ENCODE peak calls at places on chromosomes 12 and 14, in nine cellular contexts. N, F, D, I, C, S, L, Y and E are unnamed samples.

GRCh38 chr14:100256339-100256895 is 17.5 kb downstream of the YY1 start:
- ATAC-seq in N (no peak), F (peak; percentile 86), D (no peak), I (no peak), C (no peak), S (no peak), L (no peak), Y (no peak), E (no peak)

GRCh38 chr12:52323001-52323400 is 1.8 kb upstream of the KRT83 start:
- ATAC-seq in N (no peak), F (no peak), D (no peak), I (no peak), C (no peak), S (no peak), L (no peak), Y (no peak), E (no peak)

GRCh38 chr12:124720687-124721500 is 142.8 kb downstream of the SCARB1 start:
- ATAC-seq in N (peak; percentile 57), F (no peak), D (peak; percentile 6), I (peak; percentile 68), C (no peak), S (peak; percentile 66), L (peak; percentile 76), Y (no peak), E (peak; percentile 78)

GRCh38 chr12:89544730-89545184 is 18.9 kb upstream of the POC1B start:
- ATAC-seq in N (no peak), F (no peak), D (no peak), I (peak; percentile 88), C (peak; percentile 74), S (peak; percentile 91), L (peak; percentile 50), Y (no peak), E (peak; percentile 21)

GRCh38 chr14:91892918-91893527 is 25.7 kb upstream of the TC2N start:
- ATAC-seq in N (no peak), F (peak; percentile 87), D (peak; percentile 92), I (no peak), C (peak; percentile 80), S (no peak), L (no peak), Y (peak; percentile 91), E (no peak)

GRCh38 chr14:94631536-94632304 is 19.5 kb downstream of the SERPINA3 start:
- ATAC-seq in N (no peak), F (no peak), D (no peak), I (no peak), C (no peak), S (no peak), L (no peak), Y (no peak), E (no peak)

GRCh38 chr12:96343347-96343954 is 56.8 kb downstream of the CDK17 start:
- ATAC-seq in N (no peak), F (peak; percentile 92), D (no peak), I (no peak), C (no peak), S (no peak), L (no peak), Y (no peak), E (no peak)

GRCh38 chr14:71355324-71356201 is 448.3 kb downstream of the PCNX1 start:
- ATAC-seq in N (peak; percentile 73), F (peak; percentile 45), D (no peak), I (no peak), C (no peak), S (peak; percentile 92), L (peak; percentile 52), Y (peak; percentile 95), E (peak; percentile 85)

GRCh38 chr12:73390256-73390655 is 1118.1 kb downstream of the TRHDE start:
- ATAC-seq in N (no peak), F (no peak), D (no peak), I (no peak), C (no peak), S (no peak), L (no peak), Y (no peak), E (no peak)

GRCh38 chr12:56126732-56127239 is 1.3 kb upstream of the ESYT1 start:
- ATAC-seq in N (no peak), F (no peak), D (no peak), I (no peak), C (no peak), S (no peak), L (no peak), Y (peak; percentile 8), E (no peak)

GRCh38 chr12:52151859-52152783 is 39.7 kb downstream of the KRT80 start:
- ATAC-seq in N (peak; percentile 76), F (peak; percentile 75), D (peak; percentile 39), I (peak; percentile 51), C (peak; percentile 36), S (peak; percentile 65), L (peak; percentile 62), Y (peak; percentile 90), E (peak; percentile 56)

GRCh38 chr12:91211869-91212268 is 29.3 kb upstream of the DCN start:
- ATAC-seq in N (no peak), F (no peak), D (no peak), I (no peak), C (no peak), S (no peak), L (no peak), Y (no peak), E (no peak)

GRCh38 chr14:34063470-34064164 is 112.7 kb upstream of the EGLN3 start:
- ATAC-seq in N (peak; percentile 25), F (no peak), D (no peak), I (peak; percentile 78), C (peak; percentile 57), S (peak; percentile 31), L (no peak), Y (no peak), E (peak; percentile 55)
- H3K4me1 ChIP-seq in N (peaks cover 13% of the 10 kb centered on the region), F (peaks cover 11% of the 10 kb centered on the region), D (peaks cover 8% of the 10 kb centered on the region), I (peaks cover 40% of the 10 kb centered on the region), C (peaks cover 45% of the 10 kb centered on the region), S (peaks cover 3% of the 10 kb centered on the region), L (peaks cover 8% of the 10 kb centered on the region), Y (peaks cover 13% of the 10 kb centered on the region), E (peaks cover 41% of the 10 kb centered on the region)

DNA sequence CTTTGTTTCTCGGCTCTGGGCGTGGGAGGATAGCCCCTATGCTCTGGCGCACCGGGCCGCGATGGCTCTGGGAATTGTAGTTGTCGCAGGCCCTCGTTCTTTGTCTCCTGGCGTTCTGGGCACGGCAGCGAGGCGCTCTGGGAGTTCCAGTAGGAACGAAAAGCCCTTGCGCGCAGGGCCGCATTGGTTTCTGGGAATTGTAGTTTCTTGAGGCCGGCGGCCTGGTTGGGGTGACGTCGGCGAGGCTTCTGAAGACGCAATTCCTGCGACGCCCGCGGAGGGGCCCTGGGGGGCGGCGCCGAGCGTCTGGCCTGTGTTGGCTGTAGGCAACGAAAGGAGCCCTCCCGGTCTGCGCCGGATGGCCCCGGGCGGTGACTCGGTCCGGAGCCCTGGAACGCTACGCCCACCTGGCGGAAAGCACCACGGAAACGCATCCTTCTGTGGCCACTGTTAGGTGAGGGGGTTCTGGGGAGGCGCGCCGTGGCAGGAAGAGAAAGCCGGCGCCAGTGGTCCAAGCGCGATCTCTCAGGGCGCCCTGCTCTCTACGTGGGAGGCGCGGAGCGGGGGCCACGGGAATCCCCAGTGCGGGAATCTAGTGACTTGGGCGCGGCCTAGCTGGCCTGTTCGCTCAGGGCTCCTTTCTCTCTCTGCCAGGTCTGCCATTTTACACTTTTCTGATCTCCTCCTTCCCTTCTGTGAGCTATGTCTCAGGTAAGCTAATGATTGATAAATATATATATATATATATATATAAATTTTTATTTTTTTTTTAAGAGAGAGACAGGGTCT is at the start of gene ZNF140:
- ATAC-seq in N (peak; percentile 95), F (peak; percentile 86), D (no peak), I (peak; percentile 82), C (peak; percentile 84), S (peak; percentile 86), L (peak; percentile 80), Y (peak; percentile 90), E (peak; percentile 84)
- TF ChIP-seq POLR2A in N (peak; percentile 79), F (peak; percentile 88), D (no peak), I (peak; percentile 53), C (peak; percentile 80), S (no peak), L (peak; percentile 79), Y (peak; percentile 81), E (peak; percentile 50)

DNA sequence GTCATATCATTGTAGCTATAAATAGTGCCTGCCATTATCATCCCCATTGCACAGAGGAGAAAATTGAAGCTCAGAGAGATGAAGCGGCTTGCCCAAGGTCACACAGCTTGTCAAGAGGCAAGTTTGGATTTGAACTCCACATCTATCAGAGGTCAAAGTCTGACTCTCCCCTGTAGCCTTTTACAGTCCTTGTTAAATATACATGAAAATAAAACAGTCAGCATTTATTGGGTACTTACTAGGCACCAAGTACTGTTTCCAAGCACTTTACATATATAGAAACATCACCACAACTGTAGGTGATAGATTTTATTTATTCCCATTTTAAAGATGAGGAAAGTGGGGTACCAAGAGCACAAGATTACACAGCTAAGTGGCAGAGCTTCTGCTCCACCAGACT is 67.2 kb downstream of the WSCD2 start:
- ATAC-seq in N (no peak), F (no peak), D (no peak), I (no peak), C (no peak), S (no peak), L (no peak), Y (no peak), E (no peak)
- H3K9me3 ChIP-seq in N (no peaks in the 10 kb centered on the region), F (no peaks in the 10 kb centered on the region), D (no peaks in the 10 kb centered on the region), I (no peaks in the 10 kb centered on the region), C (no peaks in the 10 kb centered on the region), S (no peaks in the 10 kb centered on the region), L (no peaks in the 10 kb centered on the region), Y (no peaks in the 10 kb centered on the region), E (no peaks in the 10 kb centered on the region)

GRCh38 chr12:65867428-65867827 is 43.1 kb downstream of the HMGA2 start:
- ATAC-seq in N (peak; percentile 82), F (no peak), D (no peak), I (peak; percentile 58), C (no peak), S (peak; percentile 50), L (no peak), Y (no peak), E (peak; percentile 71)
- H3K4me1 ChIP-seq in N (no peaks in the 10 kb centered on the region), F (no peaks in the 10 kb centered on the region), D (peaks cover 22% of the 10 kb centered on the region), I (no peaks in the 10 kb centered on the region), C (peaks cover 8% of the 10 kb centered on the region), S (no peaks in the 10 kb centered on the region), L (no peaks in the 10 kb centered on the region), Y (no peaks in the 10 kb centered on the region), E (no peaks in the 10 kb centered on the region)

GRCh38 chr12:113056631-113057488 is at the start of gene DTX1:
- ATAC-seq in N (peak; percentile 75), F (peak; percentile 57), D (no peak), I (no peak), C (no peak), S (peak; percentile 48), L (peak; percentile 69), Y (no peak), E (peak; percentile 47)
- TF ChIP-seq POLR2A in N (no peak), F (no peak), D (no peak), I (no peak), C (no peak), S (no peak), L (no peak), Y (no peak), E (no peak)

GRCh38 chr14:36510078-36510799 is 9.8 kb downstream of the NKX2-1 start:
- ATAC-seq in N (no peak), F (no peak), D (no peak), I (no peak), C (no peak), S (no peak), L (no peak), Y (no peak), E (no peak)
- H3K9me3 ChIP-seq in N (no peaks in the 10 kb centered on the region), F (no peaks in the 10 kb centered on the region), D (no peaks in the 10 kb centered on the region), I (no peaks in the 10 kb centered on the region), C (no peaks in the 10 kb centered on the region), S (no peaks in the 10 kb centered on the region), L (no peaks in the 10 kb centered on the region), Y (no peaks in the 10 kb centered on the region), E (peaks cover 7% of the 10 kb centered on the region)

DNA sequence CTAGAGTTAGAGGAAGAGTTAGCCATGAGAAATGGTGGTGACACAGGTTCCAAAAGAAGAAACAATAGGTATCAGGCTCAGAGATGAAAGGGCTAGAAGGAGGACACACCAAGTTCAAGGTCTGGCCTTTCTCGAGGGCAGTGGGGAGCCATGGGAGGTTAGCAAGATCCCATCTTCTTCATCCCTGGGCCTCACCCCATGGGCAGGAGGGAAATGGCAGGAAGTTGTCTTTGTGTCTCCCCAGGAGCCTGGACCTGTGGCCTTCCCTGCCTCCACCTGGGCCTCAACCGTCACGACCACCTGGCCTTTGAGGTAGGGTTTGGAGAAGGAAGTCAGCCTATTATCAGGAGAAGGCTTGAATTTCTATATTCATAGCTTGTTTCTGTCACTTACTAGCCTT is 5.8 kb upstream of the AQP2 start:
- ATAC-seq in N (no peak), F (no peak), D (no peak), I (no peak), C (no peak), S (no peak), L (no peak), Y (no peak), E (no peak)
- H3K4me1 ChIP-seq in N (peaks cover 15% of the 10 kb centered on the region), F (no peaks in the 10 kb centered on the region), D (peaks cover 3% of the 10 kb centered on the region), I (no peaks in the 10 kb centered on the region), C (peaks cover 25% of the 10 kb centered on the region), S (no peaks in the 10 kb centered on the region), L (peaks cover 12% of the 10 kb centered on the region), Y (peaks cover 18% of the 10 kb centered on the region), E (no peaks in the 10 kb centered on the region)